ENCODE peak calls at places on chromosome 11, in eight cellular contexts. One of them, this sample, is unnamed.

GRCh38 chr11:104653011-104653806 is 245.1 kb downstream of the CASP12 start:
- DNase-seq in GM23248: no peak
- DNase-seq in substantia nigra: no peak
- DNase-seq in colonic mucosa: no peak
- DNase-seq in psoas muscle: no peak
- DNase-seq in CD4-positive, CD25-positive, alpha-beta regulatory T cell: no peak
- DNase-seq in adrenal gland: peak
- DNase-seq in lower lobe of right lung: no peak
- DNase-seq in this sample: peak

GRCh38 chr11:21948876-21949275 is 244.0 kb upstream of the ANO5 start:
- DNase-seq in substantia nigra: no peak
- DNase-seq in lower lobe of right lung: no peak
- DNase-seq in psoas muscle: no peak
- DNase-seq in CD4-positive, CD25-positive, alpha-beta regulatory T cell: no peak
- DNase-seq in colonic mucosa: no peak
- DNase-seq in adrenal gland: no peak
- DNase-seq in GM23248: no peak
- DNase-seq in this sample: no peak

GRCh38 chr11:13963949-13964770 is 1.6 kb downstream of the SPON1 start:
- DNase-seq in psoas muscle: no peak
- DNase-seq in GM23248: peak
- DNase-seq in adrenal gland: no peak
- DNase-seq in lower lobe of right lung: peak
- DNase-seq in substantia nigra: no peak
- DNase-seq in CD4-positive, CD25-positive, alpha-beta regulatory T cell: no peak
- DNase-seq in colonic mucosa: peak
- DNase-seq in this sample: no peak

GRCh38 chr11:76524919-76525318 is 80.1 kb downstream of the EMSY start:
- DNase-seq in colonic mucosa: peak
- DNase-seq in CD4-positive, CD25-positive, alpha-beta regulatory T cell: no peak
- DNase-seq in adrenal gland: no peak
- DNase-seq in GM23248: peak
- DNase-seq in substantia nigra: no peak
- DNase-seq in lower lobe of right lung: no peak
- DNase-seq in psoas muscle: no peak
- DNase-seq in this sample: peak

GRCh38 chr11:1356007-1356435 is 33.7 kb upstream of the BRSK2 start:
- DNase-seq in adrenal gland: no peak
- DNase-seq in GM23248: no peak
- DNase-seq in colonic mucosa: no peak
- DNase-seq in psoas muscle: no peak
- DNase-seq in CD4-positive, CD25-positive, alpha-beta regulatory T cell: no peak
- DNase-seq in substantia nigra: no peak
- DNase-seq in lower lobe of right lung: no peak
- DNase-seq in this sample: no peak

GRCh38 chr11:122882189-122882808 is at the start of gene JHY:
- DNase-seq in psoas muscle: no peak
- DNase-seq in CD4-positive, CD25-positive, alpha-beta regulatory T cell: no peak
- DNase-seq in colonic mucosa: no peak
- DNase-seq in GM23248: no peak
- DNase-seq in substantia nigra: no peak
- DNase-seq in adrenal gland: no peak
- DNase-seq in lower lobe of right lung: no peak
- DNase-seq in this sample: no peak

GRCh38 chr11:73040046-73040445 is 102.1 kb downstream of the FCHSD2 start:
- DNase-seq in psoas muscle: no peak
- DNase-seq in colonic mucosa: no peak
- DNase-seq in substantia nigra: peak
- DNase-seq in CD4-positive, CD25-positive, alpha-beta regulatory T cell: no peak
- DNase-seq in adrenal gland: no peak
- DNase-seq in GM23248: no peak
- DNase-seq in lower lobe of right lung: no peak
- DNase-seq in this sample: no peak

GRCh38 chr11:114228401-114229061 is 67.7 kb upstream of the NNMT start:
- DNase-seq in colonic mucosa: no peak
- DNase-seq in lower lobe of right lung: no peak
- DNase-seq in GM23248: no peak
- DNase-seq in CD4-positive, CD25-positive, alpha-beta regulatory T cell: no peak
- DNase-seq in substantia nigra: peak
- DNase-seq in psoas muscle: no peak
- DNase-seq in adrenal gland: no peak
- DNase-seq in this sample: no peak

GRCh38 chr11:33151411-33151810 is 9.9 kb downstream of the CSTF3 start:
- DNase-seq in psoas muscle: no peak
- DNase-seq in CD4-positive, CD25-positive, alpha-beta regulatory T cell: no peak
- DNase-seq in GM23248: no peak
- DNase-seq in substantia nigra: no peak
- DNase-seq in colonic mucosa: no peak
- DNase-seq in adrenal gland: no peak
- DNase-seq in lower lobe of right lung: no peak
- DNase-seq in this sample: no peak

GRCh38 chr11:15248749-15249148 is 134.0 kb downstream of the INSC start:
- DNase-seq in colonic mucosa: no peak
- DNase-seq in CD4-positive, CD25-positive, alpha-beta regulatory T cell: no peak
- DNase-seq in adrenal gland: no peak
- DNase-seq in substantia nigra: no peak
- DNase-seq in lower lobe of right lung: no peak
- DNase-seq in psoas muscle: no peak
- DNase-seq in GM23248: no peak
- DNase-seq in this sample: no peak

GRCh38 chr11:134034496-134035381 is 34.1 kb upstream of the JAM3 start:
- DNase-seq in psoas muscle: no peak
- DNase-seq in GM23248: peak
- DNase-seq in CD4-positive, CD25-positive, alpha-beta regulatory T cell: no peak
- DNase-seq in lower lobe of right lung: no peak
- DNase-seq in substantia nigra: peak
- DNase-seq in adrenal gland: peak
- DNase-seq in colonic mucosa: no peak
- DNase-seq in this sample: peak
- H3K27ac ChIP-seq in psoas muscle: peak
- H3K27ac ChIP-seq in GM23248: peak
- H3K27ac ChIP-seq in CD4-positive, CD25-positive, alpha-beta regulatory T cell: peak
- H3K27ac ChIP-seq in lower lobe of right lung: peak
- H3K27ac ChIP-seq in substantia nigra: peak
- H3K27ac ChIP-seq in adrenal gland: no peak
- H3K27ac ChIP-seq in colonic mucosa: peak
- H3K27ac ChIP-seq in this sample: peak

GRCh38 chr11:74367881-74368280 is 30.4 kb downstream of the PGM2L1 start:
- DNase-seq in lower lobe of right lung: no peak
- DNase-seq in GM23248: no peak
- DNase-seq in CD4-positive, CD25-positive, alpha-beta regulatory T cell: no peak
- DNase-seq in substantia nigra: no peak
- DNase-seq in colonic mucosa: no peak
- DNase-seq in psoas muscle: no peak
- DNase-seq in adrenal gland: no peak
- DNase-seq in this sample: no peak
- H3K27ac ChIP-seq in lower lobe of right lung: no peak
- H3K27ac ChIP-seq in GM23248: no peak
- H3K27ac ChIP-seq in CD4-positive, CD25-positive, alpha-beta regulatory T cell: no peak
- H3K27ac ChIP-seq in substantia nigra: no peak
- H3K27ac ChIP-seq in colonic mucosa: no peak
- H3K27ac ChIP-seq in psoas muscle: no peak
- H3K27ac ChIP-seq in adrenal gland: no peak
- H3K27ac ChIP-seq in this sample: no peak

GRCh38 chr11:86477495-86478155 is 102.9 kb downstream of the CCDC81 start:
- DNase-seq in colonic mucosa: no peak
- DNase-seq in CD4-positive, CD25-positive, alpha-beta regulatory T cell: no peak
- DNase-seq in substantia nigra: no peak
- DNase-seq in GM23248: peak
- DNase-seq in psoas muscle: no peak
- DNase-seq in adrenal gland: peak
- DNase-seq in lower lobe of right lung: no peak
- DNase-seq in this sample: no peak

GRCh38 chr11:86478348-86478747 is 103.7 kb downstream of the CCDC81 start:
- DNase-seq in psoas muscle: no peak
- DNase-seq in colonic mucosa: no peak
- DNase-seq in substantia nigra: no peak
- DNase-seq in lower lobe of right lung: no peak
- DNase-seq in adrenal gland: no peak
- DNase-seq in GM23248: no peak
- DNase-seq in CD4-positive, CD25-positive, alpha-beta regulatory T cell: no peak
- DNase-seq in this sample: no peak

GRCh38 chr11:86475027-86475426 is 100.3 kb downstream of the CCDC81 start:
- DNase-seq in GM23248: no peak
- DNase-seq in lower lobe of right lung: no peak
- DNase-seq in psoas muscle: no peak
- DNase-seq in CD4-positive, CD25-positive, alpha-beta regulatory T cell: no peak
- DNase-seq in colonic mucosa: no peak
- DNase-seq in adrenal gland: no peak
- DNase-seq in substantia nigra: no peak
- DNase-seq in this sample: no peak

GRCh38 chr11:86473991-86474833 is 99.5 kb downstream of the CCDC81 start:
- DNase-seq in psoas muscle: peak
- DNase-seq in colonic mucosa: no peak
- DNase-seq in adrenal gland: peak
- DNase-seq in substantia nigra: no peak
- DNase-seq in GM23248: peak
- DNase-seq in CD4-positive, CD25-positive, alpha-beta regulatory T cell: no peak
- DNase-seq in lower lobe of right lung: no peak
- DNase-seq in this sample: no peak

GRCh38 chr11:86476109-86476861 is 101.6 kb downstream of the CCDC81 start:
- DNase-seq in colonic mucosa: peak
- DNase-seq in adrenal gland: peak
- DNase-seq in GM23248: no peak
- DNase-seq in psoas muscle: no peak
- DNase-seq in CD4-positive, CD25-positive, alpha-beta regulatory T cell: no peak
- DNase-seq in lower lobe of right lung: no peak
- DNase-seq in substantia nigra: no peak
- DNase-seq in this sample: no peak
- H3K27ac ChIP-seq in colonic mucosa: no peak
- H3K27ac ChIP-seq in adrenal gland: no peak
- H3K27ac ChIP-seq in GM23248: no peak
- H3K27ac ChIP-seq in psoas muscle: peak
- H3K27ac ChIP-seq in CD4-positive, CD25-positive, alpha-beta regulatory T cell: no peak
- H3K27ac ChIP-seq in lower lobe of right lung: peak
- H3K27ac ChIP-seq in substantia nigra: no peak
- H3K27ac ChIP-seq in this sample: no peak

GRCh38 chr11:65301491-65302329 is 13.0 kb upstream of the CDC42EP2 start:
- DNase-seq in adrenal gland: no peak
- DNase-seq in colonic mucosa: no peak
- DNase-seq in GM23248: no peak
- DNase-seq in psoas muscle: peak
- DNase-seq in substantia nigra: no peak
- DNase-seq in CD4-positive, CD25-positive, alpha-beta regulatory T cell: no peak
- DNase-seq in lower lobe of right lung: peak
- DNase-seq in this sample: no peak
- H3K27ac ChIP-seq in adrenal gland: no peak
- H3K27ac ChIP-seq in colonic mucosa: peak
- H3K27ac ChIP-seq in GM23248: no peak
- H3K27ac ChIP-seq in psoas muscle: no peak
- H3K27ac ChIP-seq in substantia nigra: peak
- H3K27ac ChIP-seq in CD4-positive, CD25-positive, alpha-beta regulatory T cell: no peak
- H3K27ac ChIP-seq in lower lobe of right lung: peak
- H3K27ac ChIP-seq in this sample: no peak

DNA sequence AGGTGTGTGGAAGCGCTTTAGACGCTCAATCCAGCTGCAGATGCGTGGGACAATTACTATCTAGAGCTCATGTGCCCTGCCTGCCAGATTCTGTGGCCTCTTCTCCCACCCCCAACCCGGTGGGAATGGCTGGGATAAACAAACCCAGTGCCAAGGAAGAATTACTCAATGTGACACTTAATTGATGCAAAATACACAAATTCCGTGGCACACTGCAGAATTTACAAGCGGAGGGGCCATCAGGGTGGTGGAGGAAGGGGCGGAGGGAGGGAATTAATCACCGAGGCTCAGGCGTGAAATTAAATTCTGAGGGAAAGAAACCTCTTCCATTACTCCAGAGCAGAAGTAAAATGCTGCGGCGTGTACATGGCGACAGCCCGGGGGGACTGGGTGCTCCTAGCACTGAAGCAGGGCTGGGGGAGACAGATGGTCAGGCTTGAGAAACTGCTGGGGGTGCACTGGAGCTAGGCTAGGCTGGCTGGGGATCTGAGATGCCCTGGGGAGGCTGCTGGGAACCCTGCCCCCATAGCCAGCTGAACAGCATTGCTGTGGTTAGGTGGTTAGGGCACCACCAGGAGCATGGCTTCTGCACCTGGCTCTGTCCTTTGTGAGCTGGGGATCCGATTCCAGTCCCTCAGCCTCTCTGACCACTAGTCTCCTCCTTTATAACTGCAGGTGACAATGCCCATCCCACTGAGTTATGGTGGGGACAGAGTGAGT is 200.6 kb downstream of the CEP164 start:
- DNase-seq in colonic mucosa: no peak
- DNase-seq in GM23248: no peak
- DNase-seq in CD4-positive, CD25-positive, alpha-beta regulatory T cell: no peak
- DNase-seq in psoas muscle: no peak
- DNase-seq in lower lobe of right lung: no peak
- DNase-seq in substantia nigra: no peak
- DNase-seq in adrenal gland: no peak
- DNase-seq in this sample: no peak
- H3K27ac ChIP-seq in colonic mucosa: no peak
- H3K27ac ChIP-seq in GM23248: no peak
- H3K27ac ChIP-seq in CD4-positive, CD25-positive, alpha-beta regulatory T cell: no peak
- H3K27ac ChIP-seq in psoas muscle: no peak
- H3K27ac ChIP-seq in lower lobe of right lung: no peak
- H3K27ac ChIP-seq in substantia nigra: peak
- H3K27ac ChIP-seq in adrenal gland: no peak
- H3K27ac ChIP-seq in this sample: no peak